ENCODE peak calls at places on chromosomes 1 and 21, in four cellular contexts. One of them, this sample, is unnamed. For H3K4me1, the result is how much of the 10 kb centered on the place peaks cover.

GRCh38 chr1:84632975-84633427 is 57.3 kb downstream of the SSX2IP start:
- DNase-seq in HepG2: no peak
- DNase-seq in K562: peak
- DNase-seq in GM23338: no peak
- DNase-seq in this sample: no peak

GRCh38 chr1:229855999-229856650 is 210.9 kb upstream of the GALNT2 start:
- DNase-seq in HepG2: no peak
- DNase-seq in K562: no peak
- DNase-seq in GM23338: peak
- DNase-seq in this sample: no peak

GRCh38 chr1:36442337-36442736 is 7.9 kb downstream of the OSCP1 start:
- DNase-seq in HepG2: no peak
- DNase-seq in K562: no peak
- DNase-seq in GM23338: no peak
- DNase-seq in this sample: no peak

GRCh38 chr1:178938959-178939317 is 68.1 kb upstream of the ANGPTL1 start:
- DNase-seq in HepG2: no peak
- DNase-seq in K562: no peak
- DNase-seq in GM23338: no peak
- DNase-seq in this sample: peak

GRCh38 chr1:91846007-91846620 is 39.8 kb downstream of the TGFBR3 start:
- DNase-seq in HepG2: peak
- DNase-seq in K562: peak
- DNase-seq in GM23338: no peak
- DNase-seq in this sample: peak

GRCh38 chr1:49436865-49437264 is 586.9 kb downstream of the AGBL4 start:
- DNase-seq in HepG2: no peak
- DNase-seq in K562: no peak
- DNase-seq in GM23338: no peak
- DNase-seq in this sample: no peak

GRCh38 chr1:107993920-107994319 is 28.9 kb upstream of the VAV3 start:
- DNase-seq in HepG2: no peak
- DNase-seq in K562: no peak
- DNase-seq in GM23338: no peak
- DNase-seq in this sample: no peak

GRCh38 chr1:34984435-34985062 is 598 bp downstream of the TMEM35B start:
- DNase-seq in HepG2: no peak
- DNase-seq in K562: peak
- DNase-seq in GM23338: no peak
- DNase-seq in this sample: no peak

GRCh38 chr1:6777813-6778212 is 7.4 kb upstream of the CAMTA1 start:
- DNase-seq in HepG2: no peak
- DNase-seq in K562: no peak
- DNase-seq in GM23338: no peak
- DNase-seq in this sample: no peak

GRCh38 chr1:1778827-1779675 is 781 bp upstream of the NADK start:
- DNase-seq in HepG2: peak
- DNase-seq in K562: peak
- DNase-seq in GM23338: peak
- DNase-seq in this sample: peak

GRCh38 chr21:36059823-36060158 is 535 bp downstream of the SETD4 start:
- DNase-seq in HepG2: no peak
- DNase-seq in K562: peak
- DNase-seq in GM23338: no peak
- DNase-seq in this sample: peak

GRCh38 chr1:186842547-186842946 is 13.8 kb downstream of the PLA2G4A start:
- DNase-seq in HepG2: no peak
- DNase-seq in K562: no peak
- DNase-seq in GM23338: no peak
- DNase-seq in this sample: no peak

GRCh38 chr1:212683357-212683722 is 16.3 kb downstream of the BATF3 start:
- DNase-seq in HepG2: no peak
- DNase-seq in K562: no peak
- DNase-seq in GM23338: no peak
- DNase-seq in this sample: no peak

GRCh38 chr1:200526709-200527612 is 93.6 kb downstream of the KIF14 start:
- DNase-seq in HepG2: no peak
- DNase-seq in K562: no peak
- DNase-seq in GM23338: no peak
- DNase-seq in this sample: no peak

GRCh38 chr1:244311784-244312532 is 139.8 kb downstream of the ADSS2 start:
- DNase-seq in HepG2: no peak
- DNase-seq in K562: no peak
- DNase-seq in GM23338: no peak
- DNase-seq in this sample: no peak

GRCh38 chr1:16260814-16261213 is 23.8 kb upstream of the CPLANE2 start:
- DNase-seq in HepG2: no peak
- DNase-seq in K562: no peak
- DNase-seq in GM23338: no peak
- DNase-seq in this sample: no peak

GRCh38 chr21:35932232-35932911 is 128.0 kb downstream of the SETD4 start:
- DNase-seq in HepG2: no peak
- DNase-seq in K562: no peak
- DNase-seq in GM23338: no peak
- DNase-seq in this sample: no peak

GRCh38 chr21:43364851-43365424 is 62.0 kb downstream of the SIK1 start:
- DNase-seq in HepG2: peak
- DNase-seq in K562: no peak
- DNase-seq in GM23338: no peak
- DNase-seq in this sample: no peak

GRCh38 chr1:234981758-234982157 is 146.9 kb downstream of the TOMM20 start:
- DNase-seq in HepG2: no peak
- DNase-seq in K562: no peak
- DNase-seq in GM23338: no peak
- DNase-seq in this sample: no peak

GRCh38 chr1:173297798-173298391 is 90.8 kb upstream of the TNFSF4 start:
- DNase-seq in HepG2: no peak
- DNase-seq in K562: no peak
- DNase-seq in GM23338: no peak
- DNase-seq in this sample: no peak

GRCh38 chr1:31793586-31794285 is 22.1 kb downstream of the SPOCD1 start:
- DNase-seq in HepG2: no peak
- DNase-seq in K562: no peak
- DNase-seq in GM23338: no peak
- DNase-seq in this sample: no peak

GRCh38 chr1:243595527-243596206 is 254.4 kb downstream of the AKT3 start:
- DNase-seq in HepG2: no peak
- DNase-seq in K562: no peak
- DNase-seq in GM23338: no peak
- DNase-seq in this sample: no peak

GRCh38 chr1:118578276-118578675 is 393.2 kb upstream of the SPAG17 start:
- DNase-seq in HepG2: no peak
- DNase-seq in K562: no peak
- DNase-seq in GM23338: no peak
- DNase-seq in this sample: no peak

GRCh38 chr1:5734414-5734813 is 257.8 kb downstream of the NPHP4 start:
- DNase-seq in HepG2: no peak
- DNase-seq in K562: no peak
- DNase-seq in GM23338: no peak
- DNase-seq in this sample: no peak

GRCh38 chr1:76073471-76073870 is 1.1 kb upstream of the ST6GALNAC3 start:
- DNase-seq in HepG2: no peak
- DNase-seq in K562: no peak
- DNase-seq in GM23338: peak
- DNase-seq in this sample: no peak

GRCh38 chr21:44049182-44049581 is 37.1 kb downstream of the TRAPPC10 start:
- DNase-seq in HepG2: no peak
- DNase-seq in K562: no peak
- DNase-seq in GM23338: no peak
- DNase-seq in this sample: no peak

GRCh38 chr1:214282696-214283225 is 1.8 kb downstream of the SMYD2 start:
- DNase-seq in HepG2: no peak
- DNase-seq in K562: no peak
- DNase-seq in GM23338: no peak
- DNase-seq in this sample: no peak

GRCh38 chr1:64473367-64473766 is 3.4 kb downstream of the CACHD1 start:
- DNase-seq in HepG2: no peak
- DNase-seq in K562: no peak
- DNase-seq in GM23338: peak
- DNase-seq in this sample: no peak

GRCh38 chr1:64476251-64476952 is 6.5 kb downstream of the CACHD1 start:
- DNase-seq in HepG2: no peak
- DNase-seq in K562: no peak
- DNase-seq in GM23338: no peak
- DNase-seq in this sample: no peak

GRCh38 chr1:64474133-64474532 is 4.2 kb downstream of the CACHD1 start:
- DNase-seq in HepG2: no peak
- DNase-seq in K562: no peak
- DNase-seq in GM23338: no peak
- DNase-seq in this sample: no peak

GRCh38 chr1:64472805-64473204 is 2.9 kb downstream of the CACHD1 start:
- DNase-seq in HepG2: no peak
- DNase-seq in K562: no peak
- DNase-seq in GM23338: peak
- DNase-seq in this sample: no peak

GRCh38 chr1:64474639-64475038 is 4.7 kb downstream of the CACHD1 start:
- DNase-seq in HepG2: no peak
- DNase-seq in K562: no peak
- DNase-seq in GM23338: no peak
- DNase-seq in this sample: peak
- H3K4me1 ChIP-seq in HepG2: under half
- H3K4me1 ChIP-seq in K562: under half
- H3K4me1 ChIP-seq in GM23338: under half
- H3K4me1 ChIP-seq in this sample: under half

DNA sequence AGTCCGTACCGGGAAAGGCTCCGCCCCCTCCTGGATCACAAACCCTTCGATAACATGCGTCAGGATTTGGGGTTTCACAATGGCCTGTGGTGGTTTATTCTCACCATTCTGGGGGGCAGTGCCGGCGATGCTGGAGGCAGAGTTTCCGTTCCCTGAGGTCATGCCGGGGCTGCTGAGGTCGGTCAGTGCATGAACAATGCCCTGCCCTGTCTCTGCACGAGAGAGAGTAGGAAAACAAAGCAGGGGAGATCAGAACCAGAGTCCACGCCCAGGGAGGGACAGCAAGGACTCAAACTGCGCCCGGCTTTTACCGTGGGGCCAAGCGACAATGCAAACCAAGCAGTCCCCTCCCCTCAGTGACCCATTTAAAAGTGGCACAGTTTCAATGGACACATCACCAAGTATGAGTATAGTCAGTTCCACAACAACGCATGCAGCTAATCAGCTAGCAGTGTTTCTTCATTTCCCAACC is 13.2 kb upstream of the A3GALT2 start:
- DNase-seq in HepG2: peak
- DNase-seq in K562: no peak
- DNase-seq in GM23338: no peak
- DNase-seq in this sample: no peak
- H3K4me3 ChIP-seq in HepG2: no peak
- H3K4me3 ChIP-seq in K562: no peak
- H3K4me3 ChIP-seq in GM23338: no peak
- H3K4me3 ChIP-seq in this sample: no peak

DNA sequence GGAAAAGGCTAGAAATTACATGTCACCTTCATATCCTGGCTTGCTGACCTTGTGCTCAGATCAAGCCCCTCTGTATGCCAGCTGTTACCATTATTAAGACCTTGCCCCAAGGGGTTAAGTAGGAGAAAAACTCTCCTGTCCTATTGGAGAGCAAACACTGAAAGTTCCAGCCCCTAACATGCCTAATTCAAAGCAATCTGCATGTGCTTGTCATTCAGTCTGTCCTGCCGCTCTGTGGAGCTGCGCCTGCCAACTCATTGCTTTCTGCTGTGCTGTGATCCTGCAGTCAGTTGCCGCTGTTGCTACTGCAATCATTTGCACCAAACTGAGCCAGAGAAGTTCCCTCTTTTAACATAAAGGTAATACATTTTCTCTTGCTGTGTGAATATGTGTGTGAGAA is 113.4 kb downstream of the DISP1 start:
- DNase-seq in HepG2: peak
- DNase-seq in K562: no peak
- DNase-seq in GM23338: peak
- DNase-seq in this sample: peak
- TF ChIP-seq POLR2AphosphoS5 in HepG2: no peak
- TF ChIP-seq POLR2AphosphoS5 in K562: no peak
- TF ChIP-seq POLR2AphosphoS5 in GM23338: no peak
- TF ChIP-seq POLR2AphosphoS5 in this sample: peak

GRCh38 chr1:228430243-228430642 is 13.6 kb upstream of the TRIM17 start:
- DNase-seq in HepG2: no peak
- DNase-seq in K562: no peak
- DNase-seq in GM23338: no peak
- DNase-seq in this sample: no peak
- H3K4me1 ChIP-seq in HepG2: under half
- H3K4me1 ChIP-seq in K562: under half
- H3K4me1 ChIP-seq in GM23338: under half
- H3K4me1 ChIP-seq in this sample: under half

GRCh38 chr1:47999097-47999496 is 1.9 kb upstream of the TRABD2B start:
- DNase-seq in HepG2: no peak
- DNase-seq in K562: no peak
- DNase-seq in GM23338: no peak
- DNase-seq in this sample: no peak

GRCh38 chr1:47998396-47998990 is 1.3 kb upstream of the TRABD2B start:
- DNase-seq in HepG2: no peak
- DNase-seq in K562: no peak
- DNase-seq in GM23338: peak
- DNase-seq in this sample: no peak

GRCh38 chr1:47996060-47996405 is 1.2 kb downstream of the TRABD2B start:
- DNase-seq in HepG2: no peak
- DNase-seq in K562: no peak
- DNase-seq in GM23338: no peak
- DNase-seq in this sample: no peak

GRCh38 chr1:47996406-47997226 is 569 bp downstream of the TRABD2B start:
- DNase-seq in HepG2: no peak
- DNase-seq in K562: no peak
- DNase-seq in GM23338: peak
- DNase-seq in this sample: no peak

DNA sequence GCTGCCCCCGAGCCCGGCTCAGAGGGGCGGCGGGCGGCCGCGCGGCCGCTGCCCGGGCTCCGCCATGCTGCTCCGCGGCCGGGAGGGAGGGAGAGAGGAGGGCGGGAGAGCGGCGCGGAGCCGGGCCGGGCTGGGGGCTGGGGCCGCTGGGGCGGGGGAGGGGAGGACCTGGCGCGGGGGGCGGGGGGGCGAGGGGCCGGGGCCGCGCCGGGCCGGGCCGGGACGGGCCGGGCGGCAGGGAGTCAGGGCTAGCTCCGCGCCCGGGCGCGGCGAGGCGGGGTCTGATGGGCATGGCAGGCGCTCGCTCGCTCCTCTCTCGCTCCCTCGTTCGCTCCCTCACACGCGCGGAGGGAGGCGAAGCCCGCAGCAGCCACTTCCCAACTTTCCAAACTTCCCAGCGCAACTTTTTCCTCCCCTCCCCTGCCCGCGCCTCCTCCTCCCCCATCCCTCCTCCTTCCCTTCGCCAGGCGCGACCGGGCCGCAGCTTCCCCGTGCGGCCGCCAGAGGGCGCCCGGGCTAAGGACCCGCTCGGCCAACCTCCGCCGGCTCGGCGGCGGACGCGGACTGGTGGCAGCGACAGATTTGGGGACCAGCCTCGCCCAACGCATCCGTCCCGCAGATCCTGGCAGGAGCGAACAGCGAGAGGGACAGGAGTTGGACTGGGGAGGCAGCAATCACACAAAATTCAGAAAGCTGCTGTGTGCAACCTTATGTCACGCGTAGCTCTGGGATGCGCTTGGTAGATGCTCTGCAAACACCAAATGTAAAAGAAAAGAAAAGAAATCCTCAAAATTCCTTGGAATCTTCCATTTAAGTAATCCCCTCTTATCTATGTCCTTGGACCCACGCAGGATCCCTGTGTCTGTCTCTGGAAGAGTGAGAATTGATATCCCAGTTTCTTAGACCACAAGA is at the start of gene TRABD2B:
- DNase-seq in HepG2: peak
- DNase-seq in K562: peak
- DNase-seq in GM23338: peak
- DNase-seq in this sample: peak
- H3K4me3 ChIP-seq in HepG2: peak
- H3K4me3 ChIP-seq in K562: no peak
- H3K4me3 ChIP-seq in GM23338: peak
- H3K4me3 ChIP-seq in this sample: peak